ENCODE peak calls at places on chromosomes 4 and X, in four cellular contexts. O is heart left ventricle, V is A673, M is thyroid gland. Q is an unnamed sample.

GRCh38 chr4:24234288-24234848 is 344.5 kb upstream of the PPARGC1A start:
- DNase-seq in V (no peak), M (no peak), O (no peak), Q (no peak)

GRCh38 chr4:90127223-90127705 is at the start of gene CCSER1:
- DNase-seq in M (peak; percentile 92), O (peak; percentile 78), V (peak; percentile 22), Q (peak; percentile 83)

GRCh38 chr4:119016636-119017035 is 119.0 kb upstream of the MYOZ2 start:
- DNase-seq in M (no peak), V (no peak), O (no peak), Q (no peak)

GRCh38 chr4:38802561-38803355 is 1.8 kb downstream of the TLR1 start:
- DNase-seq in O (no peak), M (no peak), V (no peak), Q (no peak)

GRCh38 chr4:139943277-139943676 is 210.7 kb downstream of the MAML3 start:
- DNase-seq in O (no peak), M (no peak), V (no peak), Q (no peak)

GRCh38 chrX:140151316-140151715 is 186.0 kb upstream of the CXorf66 start:
- DNase-seq in M (no peak), V (no peak), O (no peak), Q (no peak)

GRCh38 chr4:145132521-145133098 is 34.5 kb downstream of the ABCE1 start:
- DNase-seq in O (no peak), M (no peak), V (peak; percentile 10), Q (no peak)

GRCh38 chrX:153306527-153307115 is 14.9 kb downstream of the PNMA6F start:
- DNase-seq in M (no peak), O (no peak), V (no peak), Q (no peak)

GRCh38 chrX:103584606-103585005 is 709 bp upstream of the TCEAL4 start:
- DNase-seq in V (peak; percentile 26), M (no peak), O (no peak), Q (no peak)

GRCh38 chrX:63513825-63514574 is 162.9 kb upstream of the SPIN4 start:
- DNase-seq in M (no peak), O (peak; percentile 20), V (no peak), Q (peak; percentile 21)

GRCh38 chr4:70239497-70239896 is 2.9 kb upstream of the CSN3 start:
- DNase-seq in M (no peak), V (no peak), O (no peak), Q (no peak)

GRCh38 chr4:41599192-41599786 is 61.3 kb downstream of the LIMCH1 start:
- DNase-seq in O (no peak), V (no peak), M (no peak), Q (no peak)

GRCh38 chr4:67922697-67923096 is 38.9 kb upstream of the TMPRSS11D start:
- DNase-seq in O (no peak), V (no peak), M (no peak), Q (no peak)

GRCh38 chr4:3223346-3223745 is 25.6 kb upstream of the MSANTD1 start:
- DNase-seq in V (no peak), O (no peak), M (no peak), Q (no peak)

GRCh38 chr4:88010921-88011320 is 3.5 kb downstream of the PKD2 start:
- DNase-seq in V (no peak), O (no peak), M (no peak), Q (no peak)

GRCh38 chr4:88009871-88010270 is 2.4 kb downstream of the PKD2 start:
- DNase-seq in V (no peak), M (no peak), O (no peak), Q (no peak)

GRCh38 chr4:88015659-88016295 is 8.3 kb downstream of the PKD2 start:
- DNase-seq in O (no peak), V (no peak), M (no peak), Q (no peak)

GRCh38 chr4:88014506-88014905 is 7.1 kb downstream of the PKD2 start:
- DNase-seq in O (no peak), M (no peak), V (no peak), Q (no peak)

GRCh38 chr4:88012652-88013051 is 5.2 kb downstream of the PKD2 start:
- DNase-seq in V (no peak), O (no peak), M (no peak), Q (no peak)
- H3K4me1 ChIP-seq in V (peaks cover 14% of the 10 kb centered on the region), O (no peaks in the 10 kb centered on the region), M (peaks cover 11% of the 10 kb centered on the region), Q (no peaks in the 10 kb centered on the region)

GRCh38 chr4:5128569-5128968 is 77.3 kb downstream of the STK32B start:
- DNase-seq in O (no peak), V (no peak), M (no peak), Q (no peak)
- H3K27ac ChIP-seq in O (no peak overlapping the region), V (no peak overlapping the region), M (no peak overlapping the region), Q (no peak overlapping the region)

DNA sequence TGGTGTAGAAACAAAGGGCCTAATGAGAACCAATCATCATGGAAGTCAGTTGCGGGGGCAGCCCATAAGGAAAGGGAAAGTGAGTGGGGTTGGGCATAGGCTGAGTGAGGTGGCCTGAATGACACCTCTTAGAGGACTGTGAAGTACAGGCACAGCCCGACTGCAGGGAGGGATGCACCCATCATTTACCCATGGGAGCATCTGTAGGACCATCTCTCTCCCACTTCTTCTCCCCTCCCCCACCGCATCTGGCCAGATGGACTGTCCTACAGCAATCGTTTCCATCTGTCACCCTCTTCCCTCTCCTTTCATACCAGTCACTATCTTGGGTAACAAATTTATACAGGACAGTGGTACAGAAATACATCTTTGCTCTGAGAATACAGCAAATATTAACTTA is 4.2 kb downstream of the STBD1 start:
- DNase-seq in M (no peak), O (no peak), V (no peak), Q (no peak)
- H3K4me1 ChIP-seq in M (peaks cover 6% of the 10 kb centered on the region), O (no peaks in the 10 kb centered on the region), V (no peaks in the 10 kb centered on the region), Q (peaks cover 5% of the 10 kb centered on the region)

GRCh38 chr4:137509855-137510282 is 22.4 kb downstream of the PCDH18 start:
- DNase-seq in V (peak; percentile 12), M (no peak), O (no peak), Q (no peak)
- H3K27ac ChIP-seq in V (no peak overlapping the region), M (no peak overlapping the region), O (peak overlapping the region; percentile 20), Q (no peak overlapping the region)

GRCh38 chrX:39674771-39675553 is 422.8 kb downstream of the BCOR start:
- DNase-seq in O (no peak), V (no peak), M (peak; percentile 70), Q (no peak)

GRCh38 chrX:39675619-39676018 is 422.1 kb downstream of the BCOR start:
- DNase-seq in O (peak; percentile 69), V (no peak), M (peak; percentile 48), Q (peak; percentile 82)

GRCh38 chrX:39677987-39678840 is 419.5 kb downstream of the BCOR start:
- DNase-seq in O (no peak), V (no peak), M (no peak), Q (peak; percentile 65)

GRCh38 chrX:39677585-39677984 is 420.2 kb downstream of the BCOR start:
- DNase-seq in M (no peak), V (no peak), O (no peak), Q (no peak)

DNA sequence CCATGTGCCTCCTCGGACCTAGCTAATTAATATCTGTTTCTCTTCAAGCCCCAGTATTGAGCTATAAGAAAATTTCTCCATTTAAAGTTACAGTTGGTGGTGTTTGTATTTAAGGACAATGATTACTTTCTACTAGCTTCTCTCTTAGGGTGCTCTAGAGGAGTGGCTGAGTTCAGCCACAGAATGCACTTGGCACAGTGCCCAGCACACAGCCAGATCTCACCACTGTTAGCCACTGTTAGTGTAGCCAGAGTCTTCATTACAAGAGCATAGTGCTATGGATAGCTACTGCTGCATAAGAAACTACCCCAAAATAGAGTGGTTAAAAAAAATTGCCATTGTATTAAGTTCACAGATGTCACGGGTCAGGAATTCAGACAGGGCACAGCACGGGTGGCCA is 421.3 kb downstream of the BCOR start:
- DNase-seq in M (peak; percentile 4), O (no peak), V (no peak), Q (no peak)
- H3K4me1 ChIP-seq in M (peaks cover 3% of the 10 kb centered on the region), O (no peaks in the 10 kb centered on the region), V (no peaks in the 10 kb centered on the region), Q (peaks cover 3% of the 10 kb centered on the region)

DNA sequence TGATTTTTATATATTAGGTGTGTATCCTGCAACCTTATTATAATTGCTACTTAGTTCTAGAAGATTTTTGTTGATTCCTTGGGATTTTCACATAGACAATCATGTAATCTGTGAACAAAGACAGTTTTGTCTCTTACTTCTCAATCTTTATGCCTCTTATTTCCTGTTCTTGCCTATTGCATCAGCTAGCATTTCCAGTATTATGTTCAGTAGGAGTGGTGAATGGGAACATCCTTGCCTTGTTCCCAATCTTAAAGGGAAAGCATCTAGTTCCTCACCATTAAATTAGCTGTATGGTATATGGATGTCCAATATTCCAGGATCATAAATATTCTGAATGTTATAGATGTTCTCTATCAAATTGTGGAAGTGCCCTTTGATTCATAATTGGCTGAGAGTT is 41.8 kb downstream of the AWAT2 start:
- DNase-seq in O (no peak), M (no peak), V (no peak), Q (no peak)
- H3K27ac ChIP-seq in O (no peak overlapping the region), M (no peak overlapping the region), V (no peak overlapping the region), Q (no peak overlapping the region)

GRCh38 chr4:168846414-168846813 is 163.6 kb downstream of the CBR4 start:
- DNase-seq in V (no peak), O (no peak), M (no peak), Q (no peak)

GRCh38 chr4:168845897-168846296 is 164.2 kb downstream of the CBR4 start:
- DNase-seq in M (no peak), O (no peak), V (no peak), Q (no peak)

GRCh38 chr4:168843635-168844034 is 166.4 kb downstream of the CBR4 start:
- DNase-seq in M (no peak), O (no peak), V (no peak), Q (no peak)

GRCh38 chr4:168842186-168842585 is 167.9 kb downstream of the CBR4 start:
- DNase-seq in O (no peak), M (no peak), V (no peak), Q (no peak)

DNA sequence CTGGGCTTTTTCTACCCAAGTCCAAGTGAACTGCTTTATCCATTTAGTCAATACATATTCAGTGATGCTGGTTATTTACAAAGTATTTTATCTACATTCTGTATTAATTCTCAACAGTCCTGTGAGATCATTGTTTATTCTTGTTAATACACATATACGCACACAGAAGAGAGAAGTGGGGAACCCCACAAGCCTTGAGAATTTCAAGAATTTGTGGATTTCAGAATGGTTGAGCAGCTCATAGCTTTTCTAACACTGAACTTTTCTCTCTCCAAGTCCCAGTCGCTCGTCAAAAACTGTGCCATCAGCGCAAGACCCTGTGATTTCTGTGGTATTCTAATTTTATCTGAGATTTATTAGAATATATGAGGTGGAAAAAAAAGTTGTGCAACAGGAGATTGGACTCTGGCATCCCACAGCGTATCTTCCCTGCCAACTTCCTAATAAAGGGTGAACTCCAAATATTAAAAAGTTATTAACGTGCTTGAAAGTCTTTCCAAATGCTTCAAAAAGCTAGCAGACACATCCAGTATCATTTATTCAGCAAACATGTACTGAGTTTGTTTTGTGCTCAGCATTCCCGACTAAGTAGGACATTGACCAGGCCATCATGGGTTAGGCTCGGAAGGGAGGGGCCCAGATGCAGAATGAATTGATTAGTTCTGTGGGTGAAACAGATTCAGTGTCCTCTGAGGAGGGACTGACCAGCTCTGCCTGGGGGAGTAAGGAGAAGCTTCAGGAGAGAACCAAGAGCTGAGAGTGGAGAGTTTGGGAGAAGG is 165.6 kb downstream of the CBR4 start:
- DNase-seq in O (no peak), V (no peak), M (no peak), Q (no peak)
- H3K4me1 ChIP-seq in O (peaks cover 5% of the 10 kb centered on the region), V (peaks cover 12% of the 10 kb centered on the region), M (peaks cover 39% of the 10 kb centered on the region), Q (peaks cover 15% of the 10 kb centered on the region)

GRCh38 chrX:41543022-41543421 is 95.9 kb downstream of the NYX start:
- DNase-seq in O (no peak), V (no peak), M (no peak), Q (no peak)
- H3K27ac ChIP-seq in O (no peak overlapping the region), V (no peak overlapping the region), M (no peak overlapping the region), Q (no peak overlapping the region)